ENCODE peak calls at places on chromosome 6, in six cellular contexts. One of them, this sample, is unnamed.

GRCh38 chr6:104580452-104580851 is 279.3 kb downstream of the HACE1 start:
- DNase-seq in heart left ventricle: no peak
- DNase-seq in RWPE1: no peak
- DNase-seq in ascending aorta: no peak
- DNase-seq in SK-N-SH: no peak
- DNase-seq in CD8-positive, alpha-beta T cell: no peak
- DNase-seq in this sample: no peak

GRCh38 chr6:55875420-55875819 is at the start of gene BMP5:
- DNase-seq in heart left ventricle: no peak
- DNase-seq in RWPE1: no peak
- DNase-seq in CD8-positive, alpha-beta T cell: no peak
- DNase-seq in SK-N-SH: no peak
- DNase-seq in ascending aorta: no peak
- DNase-seq in this sample: no peak

GRCh38 chr6:133352046-133352445 is 110.9 kb downstream of the EYA4 start:
- DNase-seq in heart left ventricle: no peak
- DNase-seq in SK-N-SH: no peak
- DNase-seq in ascending aorta: no peak
- DNase-seq in CD8-positive, alpha-beta T cell: no peak
- DNase-seq in RWPE1: no peak
- DNase-seq in this sample: no peak

GRCh38 chr6:151069641-151070040 is 170.1 kb upstream of the AKAP12 start:
- DNase-seq in RWPE1: no peak
- DNase-seq in ascending aorta: no peak
- DNase-seq in CD8-positive, alpha-beta T cell: no peak
- DNase-seq in SK-N-SH: no peak
- DNase-seq in heart left ventricle: no peak
- DNase-seq in this sample: no peak

GRCh38 chr6:14796974-14797762 is 448.7 kb upstream of the JARID2 start:
- DNase-seq in RWPE1: no peak
- DNase-seq in SK-N-SH: no peak
- DNase-seq in ascending aorta: no peak
- DNase-seq in CD8-positive, alpha-beta T cell: no peak
- DNase-seq in heart left ventricle: no peak
- DNase-seq in this sample: no peak

GRCh38 chr6:11424395-11425050 is 113.0 kb upstream of the TMEM170B start:
- DNase-seq in ascending aorta: no peak
- DNase-seq in SK-N-SH: no peak
- DNase-seq in heart left ventricle: no peak
- DNase-seq in CD8-positive, alpha-beta T cell: no peak
- DNase-seq in RWPE1: no peak
- DNase-seq in this sample: no peak

GRCh38 chr6:147438758-147439528 is 69.5 kb upstream of the SAMD5 start:
- DNase-seq in CD8-positive, alpha-beta T cell: no peak
- DNase-seq in RWPE1: no peak
- DNase-seq in ascending aorta: no peak
- DNase-seq in SK-N-SH: no peak
- DNase-seq in heart left ventricle: no peak
- DNase-seq in this sample: no peak

GRCh38 chr6:129015721-129016120 is 132.8 kb downstream of the LAMA2 start:
- DNase-seq in RWPE1: no peak
- DNase-seq in ascending aorta: no peak
- DNase-seq in SK-N-SH: no peak
- DNase-seq in CD8-positive, alpha-beta T cell: no peak
- DNase-seq in heart left ventricle: no peak
- DNase-seq in this sample: no peak

GRCh38 chr6:30687659-30688431 is 1.4 kb upstream of the PPP1R18 start:
- DNase-seq in SK-N-SH: peak; percentile 47
- DNase-seq in RWPE1: no peak
- DNase-seq in ascending aorta: no peak
- DNase-seq in heart left ventricle: peak; percentile 63
- DNase-seq in CD8-positive, alpha-beta T cell: no peak
- DNase-seq in this sample: peak; percentile 61

GRCh38 chr6:85574932-85575598 is 18.6 kb downstream of the SNX14 start:
- DNase-seq in RWPE1: peak; percentile 58
- DNase-seq in heart left ventricle: no peak
- DNase-seq in CD8-positive, alpha-beta T cell: no peak
- DNase-seq in ascending aorta: no peak
- DNase-seq in SK-N-SH: no peak
- DNase-seq in this sample: no peak

GRCh38 chr6:37515712-37516075 is 16.0 kb upstream of the CCDC167 start:
- DNase-seq in heart left ventricle: no peak
- DNase-seq in ascending aorta: no peak
- DNase-seq in CD8-positive, alpha-beta T cell: no peak
- DNase-seq in RWPE1: no peak
- DNase-seq in SK-N-SH: peak; percentile 67
- DNase-seq in this sample: no peak

GRCh38 chr6:122187186-122187585 is 212.3 kb upstream of the HSF2 start:
- DNase-seq in CD8-positive, alpha-beta T cell: no peak
- DNase-seq in ascending aorta: no peak
- DNase-seq in SK-N-SH: no peak
- DNase-seq in heart left ventricle: no peak
- DNase-seq in RWPE1: no peak
- DNase-seq in this sample: no peak

GRCh38 chr6:122178988-122179387 is 220.5 kb upstream of the HSF2 start:
- DNase-seq in CD8-positive, alpha-beta T cell: no peak
- DNase-seq in ascending aorta: no peak
- DNase-seq in RWPE1: no peak
- DNase-seq in SK-N-SH: no peak
- DNase-seq in heart left ventricle: no peak
- DNase-seq in this sample: no peak

GRCh38 chr6:122180132-122180531 is 219.3 kb upstream of the HSF2 start:
- DNase-seq in ascending aorta: no peak
- DNase-seq in heart left ventricle: peak; percentile 10
- DNase-seq in SK-N-SH: no peak
- DNase-seq in CD8-positive, alpha-beta T cell: no peak
- DNase-seq in RWPE1: no peak
- DNase-seq in this sample: no peak

GRCh38 chr6:122184260-122184934 is 215.1 kb upstream of the HSF2 start:
- DNase-seq in RWPE1: peak; percentile 15
- DNase-seq in ascending aorta: no peak
- DNase-seq in heart left ventricle: no peak
- DNase-seq in CD8-positive, alpha-beta T cell: no peak
- DNase-seq in SK-N-SH: peak; percentile 22
- DNase-seq in this sample: no peak
- TF ChIP-seq CTCF in RWPE1: peak; percentile 40
- TF ChIP-seq CTCF in ascending aorta: peak; percentile 36
- TF ChIP-seq CTCF in heart left ventricle: peak; percentile 21
- TF ChIP-seq CTCF in CD8-positive, alpha-beta T cell: no peak
- TF ChIP-seq CTCF in SK-N-SH: peak; percentile 65
- TF ChIP-seq CTCF in this sample: no peak

GRCh38 chr6:20559924-20560551 is 25.8 kb downstream of the CDKAL1 start:
- DNase-seq in heart left ventricle: no peak
- DNase-seq in SK-N-SH: peak; percentile 35
- DNase-seq in RWPE1: no peak
- DNase-seq in CD8-positive, alpha-beta T cell: no peak
- DNase-seq in ascending aorta: no peak
- DNase-seq in this sample: no peak
- TF ChIP-seq CTCF in heart left ventricle: no peak
- TF ChIP-seq CTCF in SK-N-SH: peak; percentile 44
- TF ChIP-seq CTCF in RWPE1: peak; percentile 27
- TF ChIP-seq CTCF in CD8-positive, alpha-beta T cell: no peak
- TF ChIP-seq CTCF in ascending aorta: no peak
- TF ChIP-seq CTCF in this sample: peak; percentile 41

GRCh38 chr6:99933129-99933528 is 60.9 kb downstream of the MCHR2 start:
- DNase-seq in CD8-positive, alpha-beta T cell: no peak
- DNase-seq in heart left ventricle: no peak
- DNase-seq in SK-N-SH: no peak
- DNase-seq in RWPE1: peak; percentile 24
- DNase-seq in ascending aorta: no peak
- DNase-seq in this sample: no peak
- TF ChIP-seq CTCF in CD8-positive, alpha-beta T cell: no peak
- TF ChIP-seq CTCF in heart left ventricle: no peak
- TF ChIP-seq CTCF in SK-N-SH: no peak
- TF ChIP-seq CTCF in RWPE1: no peak
- TF ChIP-seq CTCF in ascending aorta: no peak
- TF ChIP-seq CTCF in this sample: no peak

GRCh38 chr6:122248001-122248669 is 151.3 kb upstream of the HSF2 start:
- DNase-seq in heart left ventricle: no peak
- DNase-seq in ascending aorta: no peak
- DNase-seq in SK-N-SH: no peak
- DNase-seq in RWPE1: no peak
- DNase-seq in CD8-positive, alpha-beta T cell: no peak
- DNase-seq in this sample: no peak

GRCh38 chr6:122248844-122249243 is 150.6 kb upstream of the HSF2 start:
- DNase-seq in heart left ventricle: no peak
- DNase-seq in ascending aorta: no peak
- DNase-seq in CD8-positive, alpha-beta T cell: no peak
- DNase-seq in SK-N-SH: no peak
- DNase-seq in RWPE1: no peak
- DNase-seq in this sample: no peak

GRCh38 chr6:122246906-122247658 is 152.4 kb upstream of the HSF2 start:
- DNase-seq in ascending aorta: no peak
- DNase-seq in RWPE1: no peak
- DNase-seq in CD8-positive, alpha-beta T cell: no peak
- DNase-seq in SK-N-SH: no peak
- DNase-seq in heart left ventricle: no peak
- DNase-seq in this sample: no peak
- TF ChIP-seq CTCF in ascending aorta: no peak
- TF ChIP-seq CTCF in RWPE1: no peak
- TF ChIP-seq CTCF in CD8-positive, alpha-beta T cell: no peak
- TF ChIP-seq CTCF in SK-N-SH: no peak
- TF ChIP-seq CTCF in heart left ventricle: no peak
- TF ChIP-seq CTCF in this sample: no peak

GRCh38 chr6:155406801-155407200 is 48.8 kb downstream of the NOX3 start:
- DNase-seq in RWPE1: no peak
- DNase-seq in heart left ventricle: no peak
- DNase-seq in SK-N-SH: no peak
- DNase-seq in ascending aorta: no peak
- DNase-seq in CD8-positive, alpha-beta T cell: no peak
- DNase-seq in this sample: no peak
- TF ChIP-seq CTCF in RWPE1: no peak
- TF ChIP-seq CTCF in heart left ventricle: no peak
- TF ChIP-seq CTCF in SK-N-SH: no peak
- TF ChIP-seq CTCF in ascending aorta: no peak
- TF ChIP-seq CTCF in CD8-positive, alpha-beta T cell: no peak
- TF ChIP-seq CTCF in this sample: no peak

DNA sequence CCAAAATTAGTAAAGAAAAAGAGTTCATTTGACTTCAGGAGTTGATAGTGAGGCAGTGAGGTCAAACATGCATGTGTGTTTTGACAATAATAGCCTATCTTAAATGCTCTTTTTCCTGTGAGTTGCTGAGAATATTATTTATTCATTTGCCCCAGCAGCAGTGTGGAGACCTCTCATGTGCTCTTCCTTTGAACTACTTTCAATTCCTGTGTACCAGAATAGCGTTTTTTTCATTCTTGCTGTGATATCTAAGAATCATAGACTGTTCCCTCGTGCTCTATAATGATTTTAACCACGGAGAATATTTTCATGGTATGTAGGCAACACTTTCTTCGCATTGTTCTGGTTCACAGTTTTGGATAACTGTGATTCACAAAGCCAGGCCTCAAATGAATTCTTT is 5.2 kb downstream of the CDYL start:
- DNase-seq in heart left ventricle: no peak
- DNase-seq in RWPE1: no peak
- DNase-seq in CD8-positive, alpha-beta T cell: no peak
- DNase-seq in ascending aorta: no peak
- DNase-seq in SK-N-SH: no peak
- DNase-seq in this sample: no peak
- TF ChIP-seq CTCF in heart left ventricle: no peak
- TF ChIP-seq CTCF in RWPE1: no peak
- TF ChIP-seq CTCF in CD8-positive, alpha-beta T cell: no peak
- TF ChIP-seq CTCF in ascending aorta: no peak
- TF ChIP-seq CTCF in SK-N-SH: no peak
- TF ChIP-seq CTCF in this sample: no peak

DNA sequence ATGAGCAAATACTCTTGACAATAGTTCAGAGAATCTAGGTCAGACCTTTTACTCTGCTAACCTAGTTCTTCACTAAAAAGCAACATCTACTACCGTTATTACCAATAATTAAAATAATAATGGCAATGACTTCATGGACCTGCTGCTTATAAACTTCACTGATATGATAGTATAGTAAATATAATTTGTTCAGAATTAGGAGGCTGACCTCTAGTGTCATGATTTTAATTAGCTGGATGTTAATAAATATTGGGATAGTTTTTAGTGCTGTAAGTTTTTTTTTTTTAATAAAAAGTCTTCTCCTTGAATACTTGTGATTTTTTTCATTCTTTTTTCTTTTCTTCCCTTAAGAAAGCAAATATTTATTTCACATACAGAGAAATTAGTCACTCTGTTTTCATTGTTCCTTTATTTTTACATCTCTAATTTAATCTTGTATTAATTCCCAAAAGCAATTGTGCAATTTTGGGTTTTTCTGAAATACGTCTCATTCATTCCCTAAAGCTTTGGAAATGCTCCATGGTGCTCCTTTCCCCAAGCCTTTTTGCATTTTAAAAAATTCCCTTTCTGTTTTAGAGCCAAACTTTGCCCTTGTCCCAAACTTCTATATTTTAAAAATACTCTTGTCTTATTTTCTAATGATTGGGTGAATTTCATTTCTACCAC is 46.6 kb upstream of the UST start:
- DNase-seq in SK-N-SH: no peak
- DNase-seq in ascending aorta: no peak
- DNase-seq in heart left ventricle: no peak
- DNase-seq in CD8-positive, alpha-beta T cell: no peak
- DNase-seq in RWPE1: no peak
- DNase-seq in this sample: no peak
- TF ChIP-seq CTCF in SK-N-SH: no peak
- TF ChIP-seq CTCF in ascending aorta: no peak
- TF ChIP-seq CTCF in heart left ventricle: no peak
- TF ChIP-seq CTCF in CD8-positive, alpha-beta T cell: no peak
- TF ChIP-seq CTCF in RWPE1: peak; percentile 11
- TF ChIP-seq CTCF in this sample: peak; percentile 11

DNA sequence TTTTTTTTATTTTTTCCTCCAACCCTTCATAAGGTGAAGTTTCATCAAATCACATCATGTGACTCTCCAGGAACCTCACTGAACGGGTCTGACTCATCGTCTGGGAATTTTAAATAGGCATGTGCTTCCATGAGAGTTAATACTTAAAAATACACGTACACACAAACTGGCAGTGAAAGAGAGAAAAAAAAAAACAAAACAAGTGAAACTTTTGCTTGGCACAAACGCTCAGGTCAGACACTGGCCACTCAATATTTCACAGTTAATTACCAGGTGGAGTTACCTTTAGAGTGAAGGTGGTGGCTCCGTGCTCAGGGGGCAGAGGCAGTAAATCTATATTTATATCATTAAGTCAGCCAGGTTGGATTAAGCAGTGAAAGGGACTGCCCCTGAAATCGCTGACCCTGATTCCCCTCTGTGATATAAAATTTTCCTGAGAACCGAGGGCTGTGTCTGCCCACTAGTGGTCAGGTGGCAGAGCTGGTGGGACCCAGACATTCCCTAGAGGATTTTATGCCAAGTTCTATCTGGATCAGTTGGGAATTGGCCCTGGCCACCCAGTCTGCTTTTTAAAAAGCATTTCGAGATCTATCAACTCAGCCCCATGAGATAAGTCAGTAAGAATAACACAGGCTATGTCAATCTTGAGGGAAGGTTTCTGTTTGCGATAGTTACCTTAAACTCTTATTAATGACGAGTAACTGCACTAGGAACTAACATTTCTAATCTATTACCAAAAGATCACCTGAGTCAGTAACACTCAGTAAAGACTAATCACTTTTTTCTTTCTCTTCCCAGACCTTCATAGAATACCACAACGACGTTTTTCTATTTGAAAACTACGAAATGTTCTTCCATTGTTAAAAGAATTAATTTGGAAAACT is 259.1 kb downstream of the HDGFL1 start:
- DNase-seq in RWPE1: peak; percentile 88
- DNase-seq in SK-N-SH: peak; percentile 72
- DNase-seq in heart left ventricle: peak; percentile 22
- DNase-seq in CD8-positive, alpha-beta T cell: no peak
- DNase-seq in ascending aorta: peak; percentile 71
- DNase-seq in this sample: no peak
- TF ChIP-seq CTCF in RWPE1: peak; percentile 75
- TF ChIP-seq CTCF in SK-N-SH: peak; percentile 77
- TF ChIP-seq CTCF in heart left ventricle: peak; percentile 29
- TF ChIP-seq CTCF in CD8-positive, alpha-beta T cell: no peak
- TF ChIP-seq CTCF in ascending aorta: peak; percentile 60
- TF ChIP-seq CTCF in this sample: peak; percentile 51

This sample was measured in dorsolateral prefrontal cortex.